ENCODE peak calls at places on chromosomes 6 and 20, in eight cellular contexts. R, J, O, C, N, Q, D and S are unnamed samples.

GRCh38 chr6:153790048-153790447 is 249.0 kb upstream of the OPRM1 start:
- DNase-seq in R (peak; percentile 96), J (no peak), O (no peak), C (no peak), N (no peak), Q (peak; percentile 20), D (peak; percentile 49), S (peak; percentile 22)

GRCh38 chr6:21587925-21588811 is 5.4 kb upstream of the SOX4 start:
- DNase-seq in R (peak; percentile 67), J (peak; percentile 88), O (peak; percentile 72), C (peak; percentile 59), N (peak; percentile 40), Q (peak; percentile 74), D (peak; percentile 62), S (peak; percentile 14)

GRCh38 chr6:34132486-34133185 is 13.3 kb downstream of the GRM4 start:
- DNase-seq in R (peak; percentile 42), J (no peak), O (peak; percentile 92), C (peak; percentile 79), N (no peak), Q (no peak), D (peak; percentile 23), S (peak; percentile 59)

GRCh38 chr20:50313827-50314226 is 123.2 kb downstream of the CEBPB start:
- DNase-seq in R (no peak), J (peak; percentile 59), O (no peak), C (no peak), N (no peak), Q (no peak), D (no peak), S (no peak)

GRCh38 chr20:24732599-24732998 is 216.5 kb upstream of the CST7 start:
- DNase-seq in R (no peak), J (no peak), O (no peak), C (no peak), N (no peak), Q (no peak), D (no peak), S (no peak)

GRCh38 chr6:27007020-27007419 is 240.5 kb upstream of the PRSS16 start:
- DNase-seq in R (no peak), J (no peak), O (no peak), C (no peak), N (no peak), Q (no peak), D (no peak), S (no peak)

GRCh38 chr6:159193923-159194322 is 24.7 kb downstream of the FNDC1 start:
- DNase-seq in R (peak; percentile 49), J (no peak), O (no peak), C (no peak), N (no peak), Q (no peak), D (peak; percentile 55), S (no peak)

GRCh38 chr6:70638468-70638867 is 29.2 kb upstream of the SMAP1 start:
- DNase-seq in R (no peak), J (no peak), O (no peak), C (no peak), N (no peak), Q (no peak), D (no peak), S (no peak)

GRCh38 chr6:132892929-132893771 is 78.8 kb downstream of the RPS12 start:
- DNase-seq in R (no peak), J (no peak), O (no peak), C (no peak), N (no peak), Q (peak; percentile 34), D (no peak), S (no peak)

GRCh38 chr6:35260642-35261570 is 1.4 kb downstream of the ZNF76 start:
- DNase-seq in R (no peak), J (no peak), O (no peak), C (no peak), N (no peak), Q (no peak), D (peak; percentile 55), S (no peak)

GRCh38 chr6:53300656-53301551 is 47.8 kb downstream of the ELOVL5 start:
- DNase-seq in R (peak; percentile 45), J (peak; percentile 80), O (no peak), C (no peak), N (no peak), Q (no peak), D (peak; percentile 54), S (no peak)

GRCh38 chr6:146543940-146544661 is 468 bp downstream of the RAB32 start:
- DNase-seq in R (peak; percentile 59), J (no peak), O (peak; percentile 34), C (peak; percentile 41), N (no peak), Q (no peak), D (peak; percentile 63), S (peak; percentile 28)

GRCh38 chr6:41934278-41935189 is 7.1 kb downstream of the CCND3 start:
- DNase-seq in R (no peak), J (no peak), O (no peak), C (no peak), N (no peak), Q (no peak), D (no peak), S (no peak)

GRCh38 chr6:34374112-34374907 is 18.2 kb downstream of the NUDT3 start:
- DNase-seq in R (no peak), J (no peak), O (no peak), C (no peak), N (no peak), Q (no peak), D (peak; percentile 27), S (no peak)

GRCh38 chr6:153167026-153167891 is 36.2 kb upstream of the RGS17 start:
- DNase-seq in R (peak; percentile 93), J (no peak), O (no peak), C (no peak), N (peak; percentile 61), Q (no peak), D (peak; percentile 87), S (peak; percentile 70)

GRCh38 chr6:25309886-25310285 is 30.7 kb downstream of the CARMIL1 start:
- DNase-seq in R (no peak), J (no peak), O (no peak), C (no peak), N (no peak), Q (no peak), D (peak; percentile 25), S (no peak)

GRCh38 chr20:24095753-24096152 is 107.2 kb upstream of the GGTLC1 start:
- DNase-seq in R (no peak), J (no peak), O (no peak), C (no peak), N (peak; percentile 76), Q (no peak), D (no peak), S (peak; percentile 27)

GRCh38 chr20:23143098-23143497 is 57.0 kb upstream of the CD93 start:
- DNase-seq in R (peak; percentile 85), J (no peak), O (no peak), C (no peak), N (peak; percentile 82), Q (no peak), D (peak; percentile 75), S (peak; percentile 80)

GRCh38 chr6:142693446-142693845 is 251.5 kb downstream of the HIVEP2 start:
- DNase-seq in R (peak; percentile 86), J (no peak), O (no peak), C (no peak), N (no peak), Q (no peak), D (peak; percentile 73), S (no peak)

GRCh38 chr6:112951829-112952228 is 604.7 kb downstream of the RFPL4B start:
- DNase-seq in R (peak; percentile 40), J (no peak), O (no peak), C (no peak), N (no peak), Q (no peak), D (no peak), S (no peak)

GRCh38 chr20:17042122-17042521 is 184.7 kb upstream of the PCSK2 start:
- DNase-seq in R (no peak), J (no peak), O (no peak), C (no peak), N (no peak), Q (no peak), D (no peak), S (no peak)

GRCh38 chr6:88513920-88514319 is 347.8 kb upstream of the CNR1 start:
- DNase-seq in R (no peak), J (no peak), O (no peak), C (no peak), N (no peak), Q (no peak), D (peak; percentile 6), S (no peak)

GRCh38 chr6:136604328-136604825 is 54.2 kb upstream of the MAP7 start:
- DNase-seq in R (no peak), J (no peak), O (no peak), C (no peak), N (no peak), Q (no peak), D (no peak), S (no peak)

GRCh38 chr20:1822564-1823420 is 72.4 kb upstream of the SIRPA start:
- DNase-seq in R (peak; percentile 88), J (no peak), O (no peak), C (no peak), N (no peak), Q (no peak), D (peak; percentile 47), S (no peak)
- TF ChIP-seq CTCF in R (peak; percentile 28), J (no peak), O (no peak), C (peak; percentile 20), N (no peak), Q (no peak), D (no peak), S (no peak)

GRCh38 chr6:11241793-11242201 is 9.3 kb upstream of the NEDD9 start:
- DNase-seq in R (peak; percentile 58), J (peak; percentile 75), O (peak; percentile 67), C (peak; percentile 81), N (no peak), Q (no peak), D (peak; percentile 54), S (no peak)
- TF ChIP-seq CTCF in R (peak; percentile 80), J (no peak), O (peak; percentile 61), C (peak; percentile 64), N (no peak), Q (no peak), D (peak; percentile 86), S (no peak)

GRCh38 chr6:116060572-116061283 is at the start of gene FRK:
- DNase-seq in R (peak; percentile 59), J (no peak), O (no peak), C (no peak), N (peak; percentile 93), Q (no peak), D (peak; percentile 69), S (peak; percentile 46)
- TF ChIP-seq CTCF in R (peak; percentile 32), J (no peak), O (no peak), C (no peak), N (peak; percentile 68), Q (peak; percentile 34), D (peak; percentile 51), S (no peak)

DNA sequence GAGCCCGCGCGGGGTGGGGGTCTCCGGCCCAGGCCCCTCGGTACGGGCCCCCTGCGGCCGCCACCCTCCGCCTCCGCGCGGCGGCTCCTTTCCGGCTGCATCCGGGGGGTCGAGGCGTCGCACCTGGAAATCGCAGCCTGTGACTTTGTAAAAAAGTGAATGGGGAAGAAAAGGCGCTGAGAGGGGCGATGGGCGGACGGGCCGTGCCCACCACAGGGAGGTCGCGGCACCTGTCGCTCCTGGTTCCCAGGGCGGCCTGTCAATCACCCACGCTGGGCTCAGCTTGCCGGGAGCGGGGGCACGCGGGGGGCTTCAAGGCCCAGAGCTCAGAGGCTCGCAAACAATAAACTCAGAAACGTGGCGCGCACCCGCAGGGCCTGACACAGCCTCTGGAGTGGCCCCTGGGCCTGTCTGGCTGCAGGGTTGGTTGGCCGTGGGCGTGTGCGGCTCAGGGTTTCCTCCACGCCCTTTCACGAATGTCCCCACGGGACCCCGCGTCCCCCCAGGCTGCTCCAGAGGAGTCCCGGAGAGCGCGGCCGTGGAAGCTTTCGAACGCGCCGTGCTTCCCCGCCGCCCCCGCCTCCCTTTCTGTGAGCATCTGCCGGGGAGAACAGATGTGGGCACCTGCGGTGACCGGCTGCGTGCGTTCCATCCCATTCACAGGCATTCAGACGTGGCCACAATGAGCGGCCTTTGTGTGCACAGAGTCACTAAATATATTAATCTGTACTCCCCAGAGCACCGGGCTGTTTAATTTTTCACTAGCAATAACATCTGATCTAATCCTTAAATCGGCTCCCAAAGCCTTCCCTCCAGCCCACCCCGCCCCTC is 6.1 kb upstream of the DLL1 start:
- DNase-seq in R (no peak), J (no peak), O (no peak), C (no peak), N (no peak), Q (peak; percentile 25), D (no peak), S (no peak)
- TF ChIP-seq CTCF in R (no peak), J (no peak), O (no peak), C (no peak), N (no peak), Q (no peak), D (no peak), S (no peak)